ENCODE peak calls at places on chromosomes 12 and 14, in four cellular contexts. Q is pancreas, W is lower lobe of right lung, P is anterior cingulate cortex. S is an unnamed sample.

GRCh38 chr12:3885179-3886094 is 12.2 kb upstream of the PARP11 start:
- DNase-seq in Q (no peak), W (no peak), P (no peak), S (peak)

GRCh38 chr12:55736780-55737580 is 5.9 kb upstream of the GDF11 start:
- DNase-seq in Q (peak), W (peak), P (peak), S (peak)

GRCh38 chr12:105590571-105590970 is 260.1 kb downstream of the C12orf75 start:
- DNase-seq in Q (no peak), W (no peak), P (no peak), S (no peak)

GRCh38 chr14:22781606-22782000 is 15.1 kb downstream of the OXA1L start:
- DNase-seq in Q (no peak), W (no peak), P (no peak), S (no peak)

GRCh38 chr14:69640931-69641330 is 29.5 kb downstream of the SUSD6 start:
- DNase-seq in Q (no peak), W (no peak), P (no peak), S (no peak)

GRCh38 chr14:89578048-89578619 is 161.1 kb upstream of the FOXN3 start:
- DNase-seq in Q (no peak), W (no peak), P (no peak), S (no peak)

GRCh38 chr12:119802472-119802871 is 74.6 kb downstream of the CIT start:
- DNase-seq in Q (no peak), W (no peak), P (peak), S (no peak)

GRCh38 chr12:110367209-110367864 is 36.2 kb downstream of the ANAPC7 start:
- DNase-seq in Q (no peak), W (no peak), P (no peak), S (no peak)

GRCh38 chr14:21498540-21499526 is 12.3 kb downstream of the METTL3 start:
- DNase-seq in Q (no peak), W (no peak), P (no peak), S (peak)

GRCh38 chr14:68814376-68815287 is 21.8 kb upstream of the ZFP36L1 start:
- DNase-seq in Q (peak), W (peak), P (peak), S (peak)

GRCh38 chr12:47686645-47687240 is 19.1 kb downstream of the RPAP3 start:
- DNase-seq in Q (no peak), W (no peak), P (peak), S (peak)

GRCh38 chr14:32576088-32576795 is 247.1 kb downstream of the AKAP6 start:
- DNase-seq in Q (no peak), W (no peak), P (peak), S (peak)

GRCh38 chr14:23418021-23418420 is 9.9 kb upstream of the MYH6 start:
- DNase-seq in Q (no peak), W (no peak), P (no peak), S (no peak)

GRCh38 chr12:88559199-88559598 is 21.1 kb downstream of the KITLG start:
- DNase-seq in Q (no peak), W (no peak), P (no peak), S (no peak)

GRCh38 chr14:91144425-91145145 is 30.7 kb downstream of the DGLUCY start:
- DNase-seq in Q (no peak), W (no peak), P (no peak), S (no peak)

GRCh38 chr14:33700052-33700451 is 250.8 kb downstream of the EGLN3 start:
- DNase-seq in Q (no peak), W (no peak), P (no peak), S (no peak)

GRCh38 chr12:20798561-20798960 is 11.9 kb upstream of the SLCO1B3 start:
- DNase-seq in Q (no peak), W (no peak), P (no peak), S (peak)

GRCh38 chr14:81211844-81212243 is 8.9 kb downstream of the GTF2A1 start:
- DNase-seq in Q (no peak), W (no peak), P (peak), S (no peak)

GRCh38 chr12:108672054-108672453 is 38.4 kb upstream of the SELPLG start:
- DNase-seq in Q (no peak), W (no peak), P (no peak), S (no peak)

GRCh38 chr12:74646831-74647230 is 109.2 kb downstream of the ATXN7L3B start:
- DNase-seq in Q (no peak), W (no peak), P (no peak), S (no peak)

GRCh38 chr12:107929436-107929835 is 154.9 kb downstream of the ASCL4 start:
- DNase-seq in Q (no peak), W (no peak), P (no peak), S (peak)

GRCh38 chr12:10140001-10140400 is 10.0 kb upstream of the CLEC7A start:
- DNase-seq in Q (no peak), W (no peak), P (peak), S (peak)

GRCh38 chr14:67942311-67942710 is 122.7 kb downstream of the RAD51B start:
- DNase-seq in Q (no peak), W (no peak), P (no peak), S (no peak)